ENCODE peak calls at places on chromosomes 5 and 9, in nine cellular contexts. R is CD8-positive, alpha-beta memory T cell; U is naive thymus-derived CD4-positive, alpha-beta T cell; S is CD8-positive, alpha-beta T cell; W is brain microvascular endothelial cell; O is mammary epithelial cell; Z is fibroblast of lung; Q is kidney epithelial cell; B is HepG2. E is an unnamed sample.

GRCh38 chr9:38682713-38683112 is 37.2 kb downstream of the FAM240B start:
- DNase-seq in S (no peak), O (peak; percentile 89), W (peak; percentile 89), R (no peak), Z (peak; percentile 95), B (peak; percentile 54), Q (peak; percentile 95), U (no peak), E (no peak)

GRCh38 chr5:158988987-158989624 is 110.6 kb downstream of the EBF1 start:
- DNase-seq in U (no peak), Z (no peak), Q (no peak), W (no peak), B (no peak), S (no peak), R (no peak), O (no peak), E (no peak)

GRCh38 chr9:111232997-111233790 is 96.8 kb downstream of the OR2K2 start:
- DNase-seq in R (no peak), Q (no peak), S (no peak), Z (peak; percentile 19), U (no peak), W (no peak), B (no peak), O (no peak), E (no peak)

GRCh38 chr9:129177791-129178578 is at the start of gene IER5L:
- DNase-seq in O (peak; percentile 90), R (peak; percentile 91), Z (peak; percentile 91), W (peak; percentile 94), B (peak; percentile 90), S (peak; percentile 89), U (peak; percentile 93), Q (peak; percentile 67), E (peak; percentile 96)

GRCh38 chr5:152532714-152533113 is 127.6 kb upstream of the NMUR2 start:
- DNase-seq in Q (peak; percentile 10), O (peak; percentile 45), W (peak; percentile 15), S (no peak), Z (peak; percentile 39), R (no peak), U (no peak), B (peak; percentile 33), E (no peak)

GRCh38 chr9:120389867-120390266 is 190.1 kb downstream of the CDK5RAP2 start:
- DNase-seq in W (no peak), Z (no peak), U (no peak), B (no peak), O (no peak), S (no peak), Q (no peak), R (no peak), E (no peak)

GRCh38 chr5:95358858-95359257 is 32.3 kb upstream of the FAM81B start:
- DNase-seq in B (no peak), Z (no peak), W (no peak), Q (no peak), S (no peak), O (no peak), R (no peak), U (peak; percentile 4), E (no peak)

GRCh38 chr5:74622122-74622521 is 18.4 kb downstream of the ENC1 start:
- DNase-seq in W (no peak), O (peak; percentile 70), Q (no peak), Z (peak; percentile 77), R (no peak), S (no peak), B (no peak), U (no peak), E (no peak)

GRCh38 chr5:84274585-84275468 is 109.9 kb downstream of the EDIL3 start:
- DNase-seq in S (no peak), Z (peak; percentile 40), U (no peak), B (peak; percentile 9), Q (no peak), R (no peak), O (peak; percentile 14), W (peak; percentile 40), E (no peak)

GRCh38 chr9:969693-970309 is 6.7 kb upstream of the DMRT3 start:
- DNase-seq in W (no peak), R (no peak), U (no peak), B (no peak), Z (no peak), O (no peak), S (no peak), Q (no peak), E (no peak)

GRCh38 chr9:971901-972511 is 4.4 kb upstream of the DMRT3 start:
- DNase-seq in U (no peak), B (no peak), S (no peak), Q (no peak), O (no peak), Z (no peak), R (no peak), W (no peak), E (no peak)

GRCh38 chr9:972512-973294 is 3.8 kb upstream of the DMRT3 start:
- DNase-seq in Z (no peak), S (no peak), O (no peak), B (no peak), U (no peak), R (no peak), W (no peak), Q (no peak), E (no peak)

GRCh38 chr9:969310-969692 is 7.2 kb upstream of the DMRT3 start:
- DNase-seq in B (no peak), R (no peak), U (no peak), Q (no peak), S (no peak), Z (no peak), W (no peak), O (no peak), E (no peak)

DNA sequence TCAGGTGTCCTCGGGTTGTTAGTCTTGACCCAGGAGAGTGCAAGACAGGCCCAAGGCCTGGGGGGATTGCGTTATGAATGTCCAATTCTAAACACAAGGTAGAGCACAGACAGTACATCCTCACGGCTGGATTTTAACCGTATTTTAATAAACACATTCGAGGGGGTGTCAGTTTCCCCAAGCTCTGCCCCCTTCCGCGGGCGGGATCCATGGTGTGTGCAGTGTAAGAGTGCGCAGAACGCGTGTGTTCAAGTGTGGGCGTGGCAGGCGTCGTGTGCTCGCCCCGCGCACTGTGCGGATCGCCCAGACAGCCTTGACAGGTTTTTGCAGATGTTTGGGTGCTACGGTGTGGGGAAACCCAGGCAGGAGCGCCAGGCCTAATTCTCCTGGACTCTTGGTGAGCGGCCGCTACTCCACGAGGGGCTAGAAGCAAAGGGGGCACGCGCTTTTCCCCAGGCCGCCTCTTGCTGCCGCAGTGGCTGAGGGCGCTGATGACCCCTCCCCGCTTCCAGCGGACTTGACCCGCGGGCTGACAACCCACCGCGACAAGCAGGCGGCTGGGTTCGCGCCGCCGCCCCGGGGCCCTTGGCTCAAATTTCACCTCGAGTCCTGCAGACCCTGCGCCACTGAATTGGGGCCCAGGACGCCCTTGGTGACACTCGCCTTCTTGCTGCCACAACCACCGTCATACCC is 6.0 kb upstream of the DMRT3 start:
- DNase-seq in W (no peak), R (no peak), B (no peak), O (no peak), S (no peak), Z (no peak), Q (no peak), U (no peak), E (no peak)
- H3K4me3 ChIP-seq in W (no peak overlapping the region), R (no peak overlapping the region), B (no peak overlapping the region), O (no peak overlapping the region), S (no peak overlapping the region), Z (no peak overlapping the region), Q (no peak overlapping the region), U (no peak overlapping the region), E (no peak overlapping the region)

GRCh38 chr5:81191726-81192125 is 41.4 kb upstream of the CKMT2 start:
- DNase-seq in Z (no peak), R (no peak), U (no peak), W (no peak), Q (no peak), O (no peak), S (no peak), B (no peak), E (no peak)
- H3K4me3 ChIP-seq in Z (no peak overlapping the region), R (no peak overlapping the region), U (no peak overlapping the region), W (no peak overlapping the region), Q (no peak overlapping the region), O (no peak overlapping the region), S (no peak overlapping the region), B (no peak overlapping the region), E (no peak overlapping the region)

DNA sequence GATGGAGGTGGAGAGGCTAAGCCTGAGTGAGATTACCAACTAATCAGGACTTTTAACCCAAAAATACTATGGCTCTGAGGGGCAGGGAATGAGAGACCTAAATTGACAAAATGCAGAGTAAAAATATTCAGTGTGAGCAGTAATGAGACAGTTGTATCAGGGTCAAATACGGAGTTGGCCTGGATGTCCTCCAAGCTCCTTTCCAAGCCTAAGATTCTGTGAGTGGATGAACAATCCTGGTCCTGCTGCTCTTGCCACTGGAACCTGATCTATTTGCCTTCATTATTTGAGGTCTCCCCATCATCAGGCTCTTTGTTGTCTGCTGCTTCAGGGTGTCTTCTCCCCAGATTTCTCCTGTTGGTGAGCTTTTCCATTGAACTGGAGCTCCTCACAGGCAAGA is 1.1 kb downstream of the PDCD1LG2 start:
- DNase-seq in Q (no peak), B (no peak), W (no peak), U (no peak), Z (peak; percentile 29), S (no peak), O (no peak), R (no peak), E (no peak)
- H3K4me3 ChIP-seq in Q (no peak overlapping the region), B (no peak overlapping the region), W (peak overlapping the region; percentile 28), U (no peak overlapping the region), Z (peak overlapping the region; percentile 64), S (no peak overlapping the region), O (peak overlapping the region; percentile 27), R (no peak overlapping the region), E (no peak overlapping the region)

GRCh38 chr9:114505187-114506081 is at the start of gene WHRN:
- DNase-seq in O (peak; percentile 88), S (peak; percentile 89), Z (peak; percentile 85), W (peak; percentile 85), Q (no peak), U (peak; percentile 85), B (peak; percentile 77), R (peak; percentile 92), E (peak; percentile 95)
- H3K4me3 ChIP-seq in O (peak within 1 kb of the TSS; percentile 67), S (peak within 1 kb of the TSS; percentile 51), Z (peak within 1 kb of the TSS; percentile 67), W (peak within 1 kb of the TSS; percentile 64), Q (peak within 1 kb of the TSS; percentile 67), U (peak within 1 kb of the TSS; percentile 59), B (peak within 1 kb of the TSS; percentile 77), R (peak within 1 kb of the TSS; percentile 70), E (peak within 1 kb of the TSS; percentile 55)

GRCh38 chr5:59767753-59768159 is 125.8 kb downstream of the PDE4D start:
- DNase-seq in S (no peak), Z (no peak), R (no peak), O (peak; percentile 81), B (no peak), U (no peak), Q (no peak), W (no peak), E (no peak)
- H3K4me3 ChIP-seq in S (no peak overlapping the region), Z (peak overlapping the region; percentile 60), R (no peak overlapping the region), O (peak overlapping the region; percentile 75), B (peak overlapping the region; percentile 55), U (no peak overlapping the region), Q (peak overlapping the region; percentile 62), W (peak overlapping the region; percentile 81), E (peak overlapping the region; percentile 72)

GRCh38 chr5:115831163-115831768 is 10.1 kb downstream of the ATG12 start:
- DNase-seq in Z (peak; percentile 18), W (no peak), O (peak; percentile 19), U (peak; percentile 30), Q (no peak), B (peak; percentile 57), R (peak; percentile 4), S (no peak), E (no peak)
- H3K4me3 ChIP-seq in Z (no peak overlapping the region), W (no peak overlapping the region), O (no peak overlapping the region), U (no peak overlapping the region), Q (no peak overlapping the region), B (no peak overlapping the region), R (no peak overlapping the region), S (no peak overlapping the region), E (no peak overlapping the region)

GRCh38 chr5:109692011-109692410 is 2.3 kb downstream of the MAN2A1 start:
- DNase-seq in O (peak; percentile 24), Q (no peak), Z (peak; percentile 59), W (peak; percentile 15), U (no peak), S (no peak), R (no peak), B (no peak), E (no peak)
- H3K4me3 ChIP-seq in O (peak overlapping the region; percentile 6), Q (no peak overlapping the region), Z (peak overlapping the region; percentile 84), W (peak overlapping the region; percentile 1), U (peak overlapping the region; percentile 94), S (peak overlapping the region; percentile 81), R (peak overlapping the region; percentile 79), B (peak overlapping the region; percentile 84), E (peak overlapping the region; percentile 98)

E was measured in Peyer's patch.